ENCODE peak calls at places on chromosomes 12 and 14, in seven cellular contexts. V is mucosa of descending colon, M is cardiac fibroblast, X is lower leg skin, Q is cardiac muscle cell, I is fibroblast of villous mesenchyme, W is prostate gland. G is an unnamed sample.

GRCh38 chr12:106074706-106075392 is 63.9 kb downstream of the NUAK1 start:
- DNase-seq in V (no peak), M (no peak), X (peak; percentile 69), Q (peak; percentile 79), I (peak; percentile 97), W (peak; percentile 56), G (no peak)

GRCh38 chr14:23544511-23545447 is 6.8 kb downstream of the ZFHX2 start:
- DNase-seq in V (peak; percentile 65), M (no peak), X (no peak), Q (peak; percentile 38), I (no peak), W (no peak), G (no peak)

GRCh38 chr12:132292328-132293319 is 36.8 kb downstream of the GALNT9 start:
- DNase-seq in V (no peak), M (no peak), X (no peak), Q (no peak), I (no peak), W (no peak), G (no peak)

GRCh38 chr14:50666772-50667490 is 1.2 kb downstream of the SAV1 start:
- DNase-seq in V (peak; percentile 47), M (peak; percentile 75), X (peak; percentile 89), Q (peak; percentile 80), I (peak; percentile 84), W (peak; percentile 47), G (peak; percentile 71)

GRCh38 chr14:54189358-54190354 is 207.2 kb upstream of the CDKN3 start:
- DNase-seq in V (no peak), M (peak; percentile 80), X (no peak), Q (peak; percentile 64), I (no peak), W (no peak), G (peak; percentile 83)

GRCh38 chr14:68638817-68639517 is 153.9 kb downstream of the ZFP36L1 start:
- DNase-seq in V (no peak), M (no peak), X (peak; percentile 73), Q (peak; percentile 39), I (no peak), W (no peak), G (no peak)

GRCh38 chr14:36315159-36315853 is 5.1 kb downstream of the MBIP start:
- DNase-seq in V (no peak), M (no peak), X (no peak), Q (no peak), I (no peak), W (no peak), G (no peak)

GRCh38 chr12:57983150-57983857 is 41.9 kb downstream of the ATP23 start:
- DNase-seq in V (no peak), M (peak; percentile 78), X (no peak), Q (peak; percentile 80), I (peak; percentile 66), W (no peak), G (peak; percentile 40)

GRCh38 chr12:130712346-130713065 is 3.6 kb downstream of the RIMBP2 start:
- DNase-seq in V (no peak), M (no peak), X (peak; percentile 68), Q (no peak), I (no peak), W (no peak), G (no peak)

GRCh38 chr12:66708704-66709443 is 30.0 kb upstream of the GRIP1 start:
- DNase-seq in V (no peak), M (peak; percentile 31), X (no peak), Q (peak; percentile 20), I (peak; percentile 7), W (no peak), G (peak; percentile 17)

GRCh38 chr12:83408168-83408567 is 721.5 kb downstream of the TMTC2 start:
- DNase-seq in V (no peak), M (no peak), X (no peak), Q (no peak), I (no peak), W (no peak), G (no peak)

GRCh38 chr12:120100630-120101029 is 15.9 kb downstream of the RAB35 start:
- DNase-seq in V (no peak), M (peak; percentile 62), X (no peak), Q (peak; percentile 63), I (peak; percentile 33), W (peak; percentile 29), G (peak; percentile 91)

GRCh38 chr12:107126688-107127481 is 33.5 kb upstream of the CRY1 start:
- DNase-seq in V (no peak), M (peak; percentile 32), X (no peak), Q (peak; percentile 27), I (peak; percentile 14), W (no peak), G (peak; percentile 60)

GRCh38 chr14:23725980-23726746 is 90.0 kb downstream of the DHRS2 start:
- DNase-seq in V (no peak), M (peak; percentile 3), X (no peak), Q (no peak), I (no peak), W (no peak), G (peak; percentile 18)

GRCh38 chr14:54451961-54452360 is 10.8 kb upstream of the CNIH1 start:
- DNase-seq in V (no peak), M (no peak), X (no peak), Q (no peak), I (no peak), W (no peak), G (no peak)

GRCh38 chr14:81296263-81296923 is 75.6 kb upstream of the GTF2A1 start:
- DNase-seq in V (no peak), M (no peak), X (no peak), Q (peak; percentile 27), I (no peak), W (no peak), G (no peak)

GRCh38 chr12:122743895-122744525 is 8.6 kb upstream of the DENR start:
- DNase-seq in V (no peak), M (no peak), X (peak; percentile 84), Q (no peak), I (no peak), W (no peak), G (no peak)

GRCh38 chr14:69828372-69828771 is 31.3 kb upstream of the SLC10A1 start:
- DNase-seq in V (no peak), M (no peak), X (peak; percentile 15), Q (no peak), I (no peak), W (no peak), G (no peak)

GRCh38 chr14:31090872-31091764 is 64.9 kb upstream of the STRN3 start:
- DNase-seq in V (no peak), M (peak; percentile 97), X (peak; percentile 81), Q (peak; percentile 92), I (peak; percentile 98), W (peak; percentile 70), G (peak; percentile 95)

GRCh38 chr12:2891240-2892053 is 756 bp downstream of the TULP3 start:
- DNase-seq in V (peak; percentile 72), M (peak; percentile 68), X (peak; percentile 89), Q (peak; percentile 71), I (peak; percentile 77), W (peak; percentile 30), G (peak; percentile 80)

DNA sequence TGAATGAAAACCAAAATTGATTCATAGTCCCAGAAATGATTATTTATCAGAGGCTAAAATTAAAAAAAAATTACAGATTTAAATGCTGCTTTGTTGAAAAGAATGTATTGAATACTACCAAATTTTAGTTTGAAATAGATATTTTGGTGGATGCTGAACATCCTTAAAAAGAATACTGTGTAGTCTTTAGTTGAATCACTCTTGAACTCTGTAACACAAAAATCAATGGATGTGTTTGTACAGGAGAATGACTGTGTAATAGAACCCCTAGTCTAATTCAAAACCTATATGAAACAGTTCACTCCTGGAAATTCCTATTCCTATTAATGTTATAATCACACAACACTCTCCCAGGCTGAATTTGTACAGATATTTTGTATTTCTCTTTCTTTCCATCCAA is 1.5 kb upstream of the TSPAN8 start:
- DNase-seq in V (no peak), M (no peak), X (no peak), Q (no peak), I (no peak), W (no peak), G (no peak)
- H3K4me3 ChIP-seq in V (no peak overlapping the region), M (no peak overlapping the region), X (no peak overlapping the region), Q (no peak overlapping the region), I (no peak overlapping the region), W (no peak overlapping the region), G (no peak overlapping the region)

GRCh38 chr12:93125126-93125525 is 196.0 kb upstream of the EEA1 start:
- DNase-seq in V (no peak), M (peak; percentile 75), X (no peak), Q (no peak), I (no peak), W (no peak), G (no peak)

GRCh38 chr12:93127107-93127560 is 198.0 kb upstream of the EEA1 start:
- DNase-seq in V (no peak), M (no peak), X (no peak), Q (no peak), I (peak; percentile 64), W (no peak), G (peak; percentile 49)

GRCh38 chr12:93128332-93128707 is 199.2 kb upstream of the EEA1 start:
- DNase-seq in V (no peak), M (no peak), X (no peak), Q (no peak), I (no peak), W (peak; percentile 27), G (no peak)

GRCh38 chr12:93126069-93126474 is 197.0 kb upstream of the EEA1 start:
- DNase-seq in V (no peak), M (no peak), X (no peak), Q (no peak), I (no peak), W (no peak), G (no peak)

GRCh38 chr12:93127582-93128331 is 198.7 kb upstream of the EEA1 start:
- DNase-seq in V (no peak), M (peak; percentile 96), X (no peak), Q (peak; percentile 98), I (peak; percentile 97), W (peak; percentile 85), G (peak; percentile 84)
- TF ChIP-seq CTCF in V (no peak), M (peak; percentile 57), X (no peak), Q (peak; percentile 61), I (peak; percentile 70), W (peak; percentile 61), G (no peak)

GRCh38 chr12:112564160-112564559 is 145.4 kb downstream of the PTPN11 start:
- DNase-seq in V (no peak), M (no peak), X (no peak), Q (no peak), I (no peak), W (no peak), G (no peak)

GRCh38 chr12:112555621-112556233 is 137.0 kb downstream of the PTPN11 start:
- DNase-seq in V (no peak), M (no peak), X (no peak), Q (no peak), I (no peak), W (no peak), G (no peak)

GRCh38 chr12:112557954-112558630 is 139.3 kb downstream of the PTPN11 start:
- DNase-seq in V (no peak), M (no peak), X (no peak), Q (no peak), I (no peak), W (no peak), G (no peak)

DNA sequence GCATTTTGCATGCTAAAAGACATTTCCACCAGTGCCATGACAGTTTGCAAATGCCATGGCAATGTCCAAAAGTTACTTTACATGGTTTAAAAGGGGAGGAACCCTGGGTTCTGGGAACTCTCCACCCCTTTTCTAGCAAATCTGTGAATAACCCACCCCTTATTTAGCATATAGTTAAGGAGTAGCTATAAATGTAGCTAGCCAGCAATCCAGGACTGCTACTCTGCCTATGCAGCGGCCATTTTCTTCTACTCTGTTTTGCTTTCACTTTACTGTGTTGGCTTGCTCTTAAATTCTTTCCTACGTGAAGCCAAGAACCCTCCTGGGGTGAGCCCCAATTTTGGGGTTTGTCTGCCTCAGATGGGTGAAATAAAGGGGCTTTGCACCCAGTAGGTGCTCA is 141.0 kb downstream of the PTPN11 start:
- DNase-seq in V (no peak), M (no peak), X (no peak), Q (peak; percentile 2), I (peak; percentile 16), W (no peak), G (no peak)
- H3K4me3 ChIP-seq in V (no peak overlapping the region), M (no peak overlapping the region), X (no peak overlapping the region), Q (no peak overlapping the region), I (peak overlapping the region; percentile 40), W (no peak overlapping the region), G (peak overlapping the region; percentile 31)

GRCh38 chr12:7642876-7643309 is 22.8 kb downstream of the APOBEC1 start:
- DNase-seq in V (no peak), M (peak; percentile 49), X (no peak), Q (peak; percentile 30), I (no peak), W (no peak), G (peak; percentile 50)
- TF ChIP-seq CTCF in V (no peak), M (peak; percentile 46), X (no peak), Q (peak; percentile 44), I (peak; percentile 39), W (no peak), G (peak; percentile 36)